ENCODE peak calls at places on chromosome 14, in seven cellular contexts. One of them, this sample, is unnamed.

GRCh38 chr14:57833304-57833703 is 32.6 kb downstream of the SLC35F4 start:
- DNase-seq in HepG2: no peak
- DNase-seq in left ventricle myocardium inferior: no peak
- DNase-seq in ascending aorta: peak
- DNase-seq in HFF-Myc: peak
- DNase-seq in BJ: peak
- DNase-seq in GM23338: no peak
- DNase-seq in this sample: no peak

GRCh38 chr14:20388159-20388558 is 25.1 kb downstream of the TEP1 start:
- DNase-seq in ascending aorta: no peak
- DNase-seq in HFF-Myc: no peak
- DNase-seq in GM23338: peak
- DNase-seq in left ventricle myocardium inferior: no peak
- DNase-seq in BJ: no peak
- DNase-seq in HepG2: no peak
- DNase-seq in this sample: no peak

GRCh38 chr14:97802974-97803373 is 1005.8 kb downstream of the VRK1 start:
- DNase-seq in ascending aorta: no peak
- DNase-seq in HepG2: no peak
- DNase-seq in BJ: no peak
- DNase-seq in HFF-Myc: no peak
- DNase-seq in left ventricle myocardium inferior: no peak
- DNase-seq in GM23338: no peak
- DNase-seq in this sample: no peak

GRCh38 chr14:91892918-91893527 is 25.7 kb upstream of the TC2N start:
- DNase-seq in ascending aorta: no peak
- DNase-seq in HepG2: peak
- DNase-seq in GM23338: peak
- DNase-seq in left ventricle myocardium inferior: no peak
- DNase-seq in BJ: no peak
- DNase-seq in HFF-Myc: no peak
- DNase-seq in this sample: peak

GRCh38 chr14:29529418-29529817 is 398.2 kb downstream of the PRKD1 start:
- DNase-seq in left ventricle myocardium inferior: no peak
- DNase-seq in ascending aorta: no peak
- DNase-seq in HFF-Myc: no peak
- DNase-seq in BJ: no peak
- DNase-seq in GM23338: peak
- DNase-seq in HepG2: peak
- DNase-seq in this sample: peak

GRCh38 chr14:74616507-74616906 is 4.5 kb upstream of the LTBP2 start:
- DNase-seq in ascending aorta: peak
- DNase-seq in HepG2: no peak
- DNase-seq in BJ: no peak
- DNase-seq in HFF-Myc: no peak
- DNase-seq in GM23338: no peak
- DNase-seq in left ventricle myocardium inferior: no peak
- DNase-seq in this sample: no peak

GRCh38 chr14:91228112-91229004 is 16.1 kb downstream of the GPR68 start:
- DNase-seq in BJ: no peak
- DNase-seq in GM23338: peak
- DNase-seq in HepG2: no peak
- DNase-seq in left ventricle myocardium inferior: no peak
- DNase-seq in HFF-Myc: no peak
- DNase-seq in ascending aorta: no peak
- DNase-seq in this sample: no peak

GRCh38 chr14:104460920-104461651 is 118.5 kb upstream of the C14orf180 start:
- DNase-seq in BJ: no peak
- DNase-seq in left ventricle myocardium inferior: no peak
- DNase-seq in ascending aorta: no peak
- DNase-seq in GM23338: peak
- DNase-seq in HFF-Myc: no peak
- DNase-seq in HepG2: no peak
- DNase-seq in this sample: peak

GRCh38 chr14:76326918-76327689 is 48.8 kb upstream of the ESRRB start:
- DNase-seq in GM23338: no peak
- DNase-seq in left ventricle myocardium inferior: no peak
- DNase-seq in ascending aorta: no peak
- DNase-seq in BJ: no peak
- DNase-seq in HFF-Myc: no peak
- DNase-seq in HepG2: no peak
- DNase-seq in this sample: no peak

GRCh38 chr14:61561657-61562276 is 133.5 kb upstream of the HIF1A start:
- DNase-seq in ascending aorta: peak
- DNase-seq in left ventricle myocardium inferior: peak
- DNase-seq in GM23338: peak
- DNase-seq in HFF-Myc: peak
- DNase-seq in HepG2: peak
- DNase-seq in BJ: peak
- DNase-seq in this sample: peak

GRCh38 chr14:24356208-24356607 is 11.8 kb upstream of the NFATC4 start:
- DNase-seq in HepG2: no peak
- DNase-seq in BJ: no peak
- DNase-seq in GM23338: no peak
- DNase-seq in HFF-Myc: no peak
- DNase-seq in left ventricle myocardium inferior: no peak
- DNase-seq in ascending aorta: no peak
- DNase-seq in this sample: no peak

GRCh38 chr14:63551338-63551737 is 8.2 kb upstream of the PPP2R5E start:
- DNase-seq in ascending aorta: no peak
- DNase-seq in GM23338: no peak
- DNase-seq in HepG2: no peak
- DNase-seq in HFF-Myc: no peak
- DNase-seq in BJ: no peak
- DNase-seq in left ventricle myocardium inferior: no peak
- DNase-seq in this sample: no peak

GRCh38 chr14:57060276-57060956 is 208.3 kb downstream of the EXOC5 start:
- DNase-seq in HepG2: no peak
- DNase-seq in left ventricle myocardium inferior: no peak
- DNase-seq in BJ: no peak
- DNase-seq in GM23338: no peak
- DNase-seq in ascending aorta: no peak
- DNase-seq in HFF-Myc: no peak
- DNase-seq in this sample: no peak

GRCh38 chr14:77889971-77890442 is 90.1 kb downstream of the ADCK1 start:
- DNase-seq in BJ: peak
- DNase-seq in HFF-Myc: no peak
- DNase-seq in ascending aorta: no peak
- DNase-seq in HepG2: no peak
- DNase-seq in left ventricle myocardium inferior: no peak
- DNase-seq in GM23338: no peak
- DNase-seq in this sample: no peak

GRCh38 chr14:86166541-86166940 is 636.6 kb downstream of the FLRT2 start:
- DNase-seq in left ventricle myocardium inferior: no peak
- DNase-seq in BJ: no peak
- DNase-seq in GM23338: no peak
- DNase-seq in HepG2: no peak
- DNase-seq in ascending aorta: no peak
- DNase-seq in HFF-Myc: no peak
- DNase-seq in this sample: no peak

GRCh38 chr14:80136358-80136757 is 74.9 kb downstream of the DIO2 start:
- DNase-seq in HFF-Myc: no peak
- DNase-seq in ascending aorta: no peak
- DNase-seq in left ventricle myocardium inferior: no peak
- DNase-seq in HepG2: no peak
- DNase-seq in BJ: no peak
- DNase-seq in GM23338: peak
- DNase-seq in this sample: no peak

GRCh38 chr14:102046337-102047278 is 40.2 kb downstream of the HSP90AA1 start:
- DNase-seq in ascending aorta: peak
- DNase-seq in HepG2: peak
- DNase-seq in left ventricle myocardium inferior: peak
- DNase-seq in HFF-Myc: peak
- DNase-seq in GM23338: peak
- DNase-seq in BJ: no peak
- DNase-seq in this sample: peak

GRCh38 chr14:55801121-55801520 is 221.1 kb downstream of the KTN1 start:
- DNase-seq in BJ: no peak
- DNase-seq in HFF-Myc: no peak
- DNase-seq in ascending aorta: no peak
- DNase-seq in GM23338: no peak
- DNase-seq in HepG2: no peak
- DNase-seq in left ventricle myocardium inferior: no peak
- DNase-seq in this sample: no peak

GRCh38 chr14:55804198-55804553 is 224.2 kb downstream of the KTN1 start:
- DNase-seq in BJ: no peak
- DNase-seq in HFF-Myc: no peak
- DNase-seq in GM23338: no peak
- DNase-seq in HepG2: no peak
- DNase-seq in ascending aorta: no peak
- DNase-seq in left ventricle myocardium inferior: no peak
- DNase-seq in this sample: no peak

GRCh38 chr14:55805250-55805649 is 225.2 kb downstream of the KTN1 start:
- DNase-seq in HFF-Myc: no peak
- DNase-seq in HepG2: no peak
- DNase-seq in GM23338: no peak
- DNase-seq in ascending aorta: no peak
- DNase-seq in left ventricle myocardium inferior: no peak
- DNase-seq in BJ: no peak
- DNase-seq in this sample: no peak

GRCh38 chr14:55803506-55804197 is 223.6 kb downstream of the KTN1 start:
- DNase-seq in BJ: no peak
- DNase-seq in ascending aorta: no peak
- DNase-seq in left ventricle myocardium inferior: no peak
- DNase-seq in HepG2: no peak
- DNase-seq in HFF-Myc: no peak
- DNase-seq in GM23338: no peak
- DNase-seq in this sample: no peak

DNA sequence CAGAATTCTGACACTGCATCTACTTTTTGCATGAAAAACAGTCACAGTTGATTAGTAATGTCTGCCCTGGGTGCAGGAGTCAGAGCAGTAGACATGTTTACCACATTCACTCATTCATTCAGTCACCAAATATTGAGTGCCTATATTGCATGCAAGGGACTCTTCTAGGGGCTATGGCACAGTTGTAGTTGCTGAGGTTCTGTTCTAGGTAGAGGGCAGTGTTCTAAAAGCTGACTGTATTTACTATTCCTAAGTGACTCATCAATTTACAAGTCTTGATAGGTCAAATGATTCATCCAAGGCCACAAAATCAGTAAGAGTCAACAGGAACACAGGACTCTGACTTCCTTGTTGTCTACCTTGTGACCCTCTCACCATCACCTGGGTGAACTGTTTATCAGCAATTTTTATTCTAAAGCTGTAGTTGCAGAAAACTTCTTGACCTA is 223.0 kb downstream of the KTN1 start:
- DNase-seq in HepG2: peak
- DNase-seq in ascending aorta: no peak
- DNase-seq in GM23338: no peak
- DNase-seq in BJ: no peak
- DNase-seq in HFF-Myc: no peak
- DNase-seq in left ventricle myocardium inferior: no peak
- DNase-seq in this sample: no peak
- TF ChIP-seq CTCF in HepG2: peak
- TF ChIP-seq CTCF in ascending aorta: no peak
- TF ChIP-seq CTCF in GM23338: no peak
- TF ChIP-seq CTCF in BJ: no peak
- TF ChIP-seq CTCF in HFF-Myc: peak
- TF ChIP-seq CTCF in left ventricle myocardium inferior: no peak
- TF ChIP-seq CTCF in this sample: no peak

GRCh38 chr14:68199465-68200145 is 380.0 kb downstream of the RAD51B start:
- DNase-seq in left ventricle myocardium inferior: peak
- DNase-seq in GM23338: peak
- DNase-seq in HepG2: no peak
- DNase-seq in BJ: no peak
- DNase-seq in ascending aorta: peak
- DNase-seq in HFF-Myc: no peak
- DNase-seq in this sample: peak
- TF ChIP-seq CTCF in left ventricle myocardium inferior: peak
- TF ChIP-seq CTCF in GM23338: no peak
- TF ChIP-seq CTCF in HepG2: no peak
- TF ChIP-seq CTCF in BJ: no peak
- TF ChIP-seq CTCF in ascending aorta: no peak
- TF ChIP-seq CTCF in HFF-Myc: no peak
- TF ChIP-seq CTCF in this sample: no peak

GRCh38 chr14:34363733-34364134 is 98.3 kb downstream of the SPTSSA start:
- DNase-seq in HepG2: no peak
- DNase-seq in ascending aorta: no peak
- DNase-seq in BJ: no peak
- DNase-seq in left ventricle myocardium inferior: no peak
- DNase-seq in GM23338: no peak
- DNase-seq in HFF-Myc: no peak
- DNase-seq in this sample: no peak

GRCh38 chr14:34368115-34368970 is 93.7 kb downstream of the SPTSSA start:
- DNase-seq in BJ: peak
- DNase-seq in ascending aorta: no peak
- DNase-seq in GM23338: no peak
- DNase-seq in HFF-Myc: no peak
- DNase-seq in HepG2: peak
- DNase-seq in left ventricle myocardium inferior: no peak
- DNase-seq in this sample: no peak

GRCh38 chr14:34364201-34364600 is 97.8 kb downstream of the SPTSSA start:
- DNase-seq in HFF-Myc: no peak
- DNase-seq in BJ: no peak
- DNase-seq in ascending aorta: no peak
- DNase-seq in left ventricle myocardium inferior: no peak
- DNase-seq in HepG2: no peak
- DNase-seq in GM23338: no peak
- DNase-seq in this sample: no peak

GRCh38 chr14:34362625-34363251 is 99.3 kb downstream of the SPTSSA start:
- DNase-seq in BJ: no peak
- DNase-seq in HepG2: no peak
- DNase-seq in left ventricle myocardium inferior: no peak
- DNase-seq in HFF-Myc: no peak
- DNase-seq in GM23338: no peak
- DNase-seq in ascending aorta: no peak
- DNase-seq in this sample: no peak

GRCh38 chr14:34365309-34365915 is 96.6 kb downstream of the SPTSSA start:
- DNase-seq in GM23338: peak
- DNase-seq in HepG2: peak
- DNase-seq in ascending aorta: no peak
- DNase-seq in HFF-Myc: no peak
- DNase-seq in BJ: no peak
- DNase-seq in left ventricle myocardium inferior: no peak
- DNase-seq in this sample: no peak
- TF ChIP-seq CTCF in GM23338: peak
- TF ChIP-seq CTCF in HepG2: peak
- TF ChIP-seq CTCF in ascending aorta: peak
- TF ChIP-seq CTCF in HFF-Myc: no peak
- TF ChIP-seq CTCF in BJ: peak
- TF ChIP-seq CTCF in left ventricle myocardium inferior: peak
- TF ChIP-seq CTCF in this sample: peak

DNA sequence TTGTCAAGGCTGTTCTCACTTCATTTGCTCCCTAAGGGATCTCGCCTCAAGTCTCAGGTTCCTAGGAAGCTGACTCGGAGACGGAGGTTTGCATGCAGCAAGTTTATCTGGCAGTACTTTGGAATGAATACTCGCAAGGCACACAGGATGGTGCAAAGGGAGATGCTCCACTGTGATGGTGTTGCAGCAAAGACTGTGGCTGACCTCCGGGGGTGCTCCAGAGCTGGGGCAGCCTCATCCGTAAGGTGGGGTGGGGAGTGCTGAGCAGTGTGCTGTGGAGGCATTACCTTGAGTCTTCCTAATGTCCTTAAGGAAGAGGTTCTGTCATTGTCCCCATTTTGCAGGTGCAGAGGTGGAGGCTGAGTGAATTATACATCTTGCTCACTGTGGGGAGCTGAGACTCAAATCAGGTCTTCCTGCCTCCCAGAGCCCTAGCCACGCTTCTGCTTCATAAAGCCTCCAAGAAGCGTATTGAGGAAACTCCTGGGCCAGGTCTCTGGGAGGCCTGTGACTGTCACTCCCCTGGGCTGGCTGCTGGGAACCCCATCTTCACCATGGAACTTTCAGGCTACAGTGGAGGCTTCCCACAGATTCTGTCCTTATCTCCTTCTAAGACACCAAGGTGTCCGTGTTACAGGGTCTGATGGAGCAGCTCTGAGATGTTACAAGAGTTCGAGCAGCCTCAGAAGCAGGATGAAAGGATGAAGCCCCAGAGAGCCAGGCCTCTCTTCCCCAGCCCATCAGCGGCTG is 39.5 kb downstream of the GALNT16 start:
- DNase-seq in GM23338: peak
- DNase-seq in HFF-Myc: no peak
- DNase-seq in HepG2: no peak
- DNase-seq in ascending aorta: peak
- DNase-seq in left ventricle myocardium inferior: no peak
- DNase-seq in BJ: no peak
- DNase-seq in this sample: no peak
- TF ChIP-seq CTCF in GM23338: peak
- TF ChIP-seq CTCF in HFF-Myc: peak
- TF ChIP-seq CTCF in HepG2: no peak
- TF ChIP-seq CTCF in ascending aorta: no peak
- TF ChIP-seq CTCF in left ventricle myocardium inferior: no peak
- TF ChIP-seq CTCF in BJ: peak
- TF ChIP-seq CTCF in this sample: peak